ENCODE peak calls at places on chromosome 18, in eight cellular contexts. One of them, this sample, is unnamed.

GRCh38 chr18:46434629-46435028 is 222.4 kb downstream of the LOXHD1 start:
- DNase-seq in GM13976: no peak
- DNase-seq in astrocyte of the spinal cord: no peak
- DNase-seq in psoas muscle: no peak
- DNase-seq in adrenal gland: no peak
- DNase-seq in MCF 10A: no peak
- DNase-seq in AG09319: no peak
- DNase-seq in GM12864: no peak
- DNase-seq in this sample: no peak

GRCh38 chr18:57909620-57910019 is 106.5 kb upstream of the ATP8B1 start:
- DNase-seq in GM13976: no peak
- DNase-seq in astrocyte of the spinal cord: peak; percentile 28
- DNase-seq in psoas muscle: no peak
- DNase-seq in adrenal gland: no peak
- DNase-seq in MCF 10A: peak; percentile 91
- DNase-seq in AG09319: no peak
- DNase-seq in GM12864: no peak
- DNase-seq in this sample: no peak

GRCh38 chr18:76914796-76915195 is 92.4 kb downstream of the ZNF236 start:
- DNase-seq in GM13976: no peak
- DNase-seq in astrocyte of the spinal cord: no peak
- DNase-seq in psoas muscle: no peak
- DNase-seq in adrenal gland: no peak
- DNase-seq in MCF 10A: no peak
- DNase-seq in AG09319: no peak
- DNase-seq in GM12864: no peak
- DNase-seq in this sample: no peak

GRCh38 chr18:70288171-70288850 is 534 bp upstream of the SOCS6 start:
- DNase-seq in GM13976: peak; percentile 67
- DNase-seq in astrocyte of the spinal cord: peak; percentile 44
- DNase-seq in psoas muscle: peak; percentile 71
- DNase-seq in adrenal gland: peak; percentile 57
- DNase-seq in MCF 10A: peak; percentile 30
- DNase-seq in AG09319: no peak
- DNase-seq in GM12864: no peak
- DNase-seq in this sample: peak; percentile 71

GRCh38 chr18:47912343-47912742 is 18.1 kb downstream of the SMAD2 start:
- DNase-seq in GM13976: no peak
- DNase-seq in astrocyte of the spinal cord: no peak
- DNase-seq in psoas muscle: no peak
- DNase-seq in adrenal gland: no peak
- DNase-seq in MCF 10A: no peak
- DNase-seq in AG09319: no peak
- DNase-seq in GM12864: no peak
- DNase-seq in this sample: no peak

GRCh38 chr18:46169464-46169941 is 65.3 kb downstream of the HAUS1 start:
- DNase-seq in GM13976: no peak
- DNase-seq in astrocyte of the spinal cord: peak; percentile 78
- DNase-seq in psoas muscle: no peak
- DNase-seq in adrenal gland: peak; percentile 52
- DNase-seq in MCF 10A: peak; percentile 59
- DNase-seq in AG09319: no peak
- DNase-seq in GM12864: no peak
- DNase-seq in this sample: no peak

GRCh38 chr18:39618265-39619003 is 2052.8 kb upstream of the CELF4 start:
- DNase-seq in GM13976: no peak
- DNase-seq in astrocyte of the spinal cord: no peak
- DNase-seq in psoas muscle: no peak
- DNase-seq in adrenal gland: no peak
- DNase-seq in MCF 10A: no peak
- DNase-seq in AG09319: no peak
- DNase-seq in GM12864: no peak
- DNase-seq in this sample: no peak

GRCh38 chr18:24370120-24370519 is 27.5 kb downstream of the OSBPL1A start:
- DNase-seq in GM13976: no peak
- DNase-seq in astrocyte of the spinal cord: no peak
- DNase-seq in psoas muscle: no peak
- DNase-seq in adrenal gland: no peak
- DNase-seq in MCF 10A: no peak
- DNase-seq in AG09319: no peak
- DNase-seq in GM12864: no peak
- DNase-seq in this sample: no peak

GRCh38 chr18:21264651-21265050 is 22.6 kb downstream of the GREB1L start:
- DNase-seq in GM13976: no peak
- DNase-seq in astrocyte of the spinal cord: peak; percentile 12
- DNase-seq in psoas muscle: no peak
- DNase-seq in adrenal gland: no peak
- DNase-seq in MCF 10A: peak; percentile 39
- DNase-seq in AG09319: no peak
- DNase-seq in GM12864: no peak
- DNase-seq in this sample: no peak

GRCh38 chr18:55251186-55251995 is 292.1 kb upstream of the CCDC68 start:
- DNase-seq in GM13976: no peak
- DNase-seq in astrocyte of the spinal cord: peak; percentile 47
- DNase-seq in psoas muscle: no peak
- DNase-seq in adrenal gland: no peak
- DNase-seq in MCF 10A: no peak
- DNase-seq in AG09319: no peak
- DNase-seq in GM12864: no peak
- DNase-seq in this sample: no peak

GRCh38 chr18:76687271-76688006 is 134.9 kb upstream of the ZNF236 start:
- DNase-seq in GM13976: peak; percentile 55
- DNase-seq in astrocyte of the spinal cord: peak; percentile 56
- DNase-seq in psoas muscle: no peak
- DNase-seq in adrenal gland: peak; percentile 27
- DNase-seq in MCF 10A: peak; percentile 42
- DNase-seq in AG09319: no peak
- DNase-seq in GM12864: no peak
- DNase-seq in this sample: peak; percentile 44

GRCh38 chr18:54983041-54983686 is 23.9 kb upstream of the CCDC68 start:
- DNase-seq in GM13976: peak; percentile 51
- DNase-seq in astrocyte of the spinal cord: peak; percentile 75
- DNase-seq in psoas muscle: no peak
- DNase-seq in adrenal gland: no peak
- DNase-seq in MCF 10A: peak; percentile 73
- DNase-seq in AG09319: peak; percentile 34
- DNase-seq in GM12864: peak; percentile 10
- DNase-seq in this sample: peak; percentile 42

GRCh38 chr18:45785015-45785597 is 40.4 kb upstream of the SIGLEC15 start:
- DNase-seq in GM13976: no peak
- DNase-seq in astrocyte of the spinal cord: peak; percentile 50
- DNase-seq in psoas muscle: no peak
- DNase-seq in adrenal gland: peak; percentile 28
- DNase-seq in MCF 10A: no peak
- DNase-seq in AG09319: no peak
- DNase-seq in GM12864: no peak
- DNase-seq in this sample: no peak

GRCh38 chr18:35215026-35215425 is 25.8 kb upstream of the ZNF397 start:
- DNase-seq in GM13976: no peak
- DNase-seq in astrocyte of the spinal cord: no peak
- DNase-seq in psoas muscle: no peak
- DNase-seq in adrenal gland: no peak
- DNase-seq in MCF 10A: no peak
- DNase-seq in AG09319: no peak
- DNase-seq in GM12864: no peak
- DNase-seq in this sample: no peak

GRCh38 chr18:37495354-37495753 is 70.2 kb downstream of the CELF4 start:
- DNase-seq in GM13976: no peak
- DNase-seq in astrocyte of the spinal cord: no peak
- DNase-seq in psoas muscle: no peak
- DNase-seq in adrenal gland: no peak
- DNase-seq in MCF 10A: no peak
- DNase-seq in AG09319: no peak
- DNase-seq in GM12864: no peak
- DNase-seq in this sample: no peak

GRCh38 chr18:73235491-73235890 is 367.7 kb upstream of the NETO1 start:
- DNase-seq in GM13976: peak; percentile 34
- DNase-seq in astrocyte of the spinal cord: peak; percentile 96
- DNase-seq in psoas muscle: no peak
- DNase-seq in adrenal gland: no peak
- DNase-seq in MCF 10A: peak; percentile 87
- DNase-seq in AG09319: peak; percentile 31
- DNase-seq in GM12864: no peak
- DNase-seq in this sample: peak; percentile 12

GRCh38 chr18:58367425-58368140 is 261.3 kb downstream of the ALPK2 start:
- DNase-seq in GM13976: no peak
- DNase-seq in astrocyte of the spinal cord: no peak
- DNase-seq in psoas muscle: no peak
- DNase-seq in adrenal gland: no peak
- DNase-seq in MCF 10A: no peak
- DNase-seq in AG09319: no peak
- DNase-seq in GM12864: peak; percentile 35
- DNase-seq in this sample: no peak

GRCh38 chr18:79597176-79598045 is 82.2 kb upstream of the CTDP1 start:
- DNase-seq in GM13976: no peak
- DNase-seq in astrocyte of the spinal cord: no peak
- DNase-seq in psoas muscle: peak; percentile 33
- DNase-seq in adrenal gland: no peak
- DNase-seq in MCF 10A: no peak
- DNase-seq in AG09319: no peak
- DNase-seq in GM12864: no peak
- DNase-seq in this sample: no peak

GRCh38 chr18:38933910-38934510 is 1368.4 kb upstream of the CELF4 start:
- DNase-seq in GM13976: no peak
- DNase-seq in astrocyte of the spinal cord: no peak
- DNase-seq in psoas muscle: no peak
- DNase-seq in adrenal gland: no peak
- DNase-seq in MCF 10A: no peak
- DNase-seq in AG09319: no peak
- DNase-seq in GM12864: no peak
- DNase-seq in this sample: no peak

GRCh38 chr18:78741381-78742340 is 238.0 kb upstream of the SALL3 start:
- DNase-seq in GM13976: no peak
- DNase-seq in astrocyte of the spinal cord: no peak
- DNase-seq in psoas muscle: no peak
- DNase-seq in adrenal gland: no peak
- DNase-seq in MCF 10A: no peak
- DNase-seq in AG09319: no peak
- DNase-seq in GM12864: no peak
- DNase-seq in this sample: no peak

DNA sequence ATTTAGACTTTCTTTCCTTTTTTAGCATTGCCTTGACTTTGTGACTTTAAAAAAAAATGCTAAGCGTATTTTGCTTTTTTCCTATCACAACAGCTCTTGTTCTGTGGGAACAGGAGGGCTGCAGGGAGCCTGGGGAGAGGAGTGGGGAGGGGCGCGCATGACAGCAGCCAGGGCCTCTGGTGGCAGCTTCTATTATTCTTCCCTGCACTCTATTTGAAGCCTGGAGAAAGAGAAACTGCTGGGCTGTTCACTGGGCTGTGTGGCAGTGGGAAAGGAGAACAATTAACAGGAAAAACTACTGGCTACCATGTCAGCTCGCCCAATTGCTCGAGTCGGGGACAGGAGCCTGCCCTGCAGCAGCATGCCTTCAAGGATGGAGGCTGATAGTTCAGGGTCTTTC is 119.0 kb upstream of the ZBTB14 start:
- DNase-seq in GM13976: no peak
- DNase-seq in astrocyte of the spinal cord: no peak
- DNase-seq in psoas muscle: no peak
- DNase-seq in adrenal gland: no peak
- DNase-seq in MCF 10A: no peak
- DNase-seq in AG09319: no peak
- DNase-seq in GM12864: no peak
- DNase-seq in this sample: no peak
- TF ChIP-seq CTCF in GM13976: no peak
- TF ChIP-seq CTCF in astrocyte of the spinal cord: no peak
- TF ChIP-seq CTCF in psoas muscle: no peak
- TF ChIP-seq CTCF in adrenal gland: no peak
- TF ChIP-seq CTCF in MCF 10A: no peak
- TF ChIP-seq CTCF in AG09319: no peak
- TF ChIP-seq CTCF in GM12864: no peak
- TF ChIP-seq CTCF in this sample: no peak

GRCh38 chr18:8196238-8196637 is 413.0 kb upstream of the RAB12 start:
- DNase-seq in GM13976: no peak
- DNase-seq in astrocyte of the spinal cord: no peak
- DNase-seq in psoas muscle: no peak
- DNase-seq in adrenal gland: no peak
- DNase-seq in MCF 10A: no peak
- DNase-seq in AG09319: no peak
- DNase-seq in GM12864: no peak
- DNase-seq in this sample: no peak
- TF ChIP-seq CTCF in GM13976: no peak
- TF ChIP-seq CTCF in astrocyte of the spinal cord: no peak
- TF ChIP-seq CTCF in psoas muscle: no peak
- TF ChIP-seq CTCF in adrenal gland: no peak
- TF ChIP-seq CTCF in MCF 10A: no peak
- TF ChIP-seq CTCF in AG09319: no peak
- TF ChIP-seq CTCF in GM12864: no peak
- TF ChIP-seq CTCF in this sample: no peak

DNA sequence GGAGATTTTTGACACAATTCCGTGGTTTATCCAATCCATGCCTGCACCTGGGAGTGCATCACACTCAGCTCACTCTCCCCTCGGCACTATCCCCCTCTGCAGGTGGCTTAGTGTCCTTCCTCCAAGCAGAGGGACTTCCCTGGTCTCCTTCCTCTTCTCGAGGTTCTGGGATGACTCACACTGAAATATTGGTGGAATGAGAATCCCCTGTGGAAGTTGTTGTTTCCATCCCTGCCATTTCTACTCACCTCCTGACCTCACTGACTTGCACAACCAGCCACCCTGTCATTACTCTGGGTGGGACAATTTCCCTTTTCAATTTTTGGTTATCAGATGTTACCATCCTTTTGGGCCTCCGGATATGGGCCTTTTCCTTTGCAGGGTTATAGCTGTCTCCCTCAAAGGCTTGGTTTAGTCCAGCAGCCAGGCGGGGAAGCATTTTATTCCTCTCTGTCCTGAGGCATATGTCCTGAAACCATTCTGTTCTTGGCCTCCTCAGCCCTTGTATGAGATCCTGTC is 59.9 kb downstream of the PTPRM start:
- DNase-seq in GM13976: no peak
- DNase-seq in astrocyte of the spinal cord: peak; percentile 62
- DNase-seq in psoas muscle: no peak
- DNase-seq in adrenal gland: no peak
- DNase-seq in MCF 10A: peak; percentile 85
- DNase-seq in AG09319: no peak
- DNase-seq in GM12864: no peak
- DNase-seq in this sample: no peak
- TF ChIP-seq CTCF in GM13976: no peak
- TF ChIP-seq CTCF in astrocyte of the spinal cord: peak; percentile 37
- TF ChIP-seq CTCF in psoas muscle: no peak
- TF ChIP-seq CTCF in adrenal gland: no peak
- TF ChIP-seq CTCF in MCF 10A: no peak
- TF ChIP-seq CTCF in AG09319: peak; percentile 13
- TF ChIP-seq CTCF in GM12864: no peak
- TF ChIP-seq CTCF in this sample: no peak

DNA sequence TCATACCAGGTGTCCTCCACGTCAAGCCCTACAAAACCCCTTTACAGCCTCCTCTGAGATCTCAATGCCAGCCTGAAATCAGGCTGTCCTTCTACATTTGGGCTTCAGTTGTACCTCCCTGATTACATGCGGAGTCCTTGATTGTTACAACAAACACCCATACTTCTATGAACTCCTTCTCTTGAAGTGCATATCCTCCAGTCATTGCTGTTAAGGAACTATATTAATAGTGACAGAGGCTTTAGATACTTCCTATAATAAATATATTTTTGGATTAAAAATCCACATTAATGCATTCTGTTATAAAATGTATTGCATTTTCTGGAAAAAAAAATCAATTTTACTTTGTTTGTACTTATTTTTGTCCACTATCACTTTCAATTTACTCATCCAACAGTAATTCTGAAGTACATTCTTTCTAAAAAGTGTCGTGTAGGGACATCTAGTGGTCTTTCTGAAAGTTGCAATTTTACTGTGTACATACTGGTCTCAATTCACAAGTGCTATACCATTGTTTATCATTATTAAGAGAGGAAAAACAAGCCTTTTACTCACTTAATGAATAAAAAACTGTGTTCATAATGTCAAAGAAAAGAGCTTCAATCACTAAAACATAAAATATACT is 316.4 kb downstream of the DSEL start:
- DNase-seq in GM13976: peak; percentile 38
- DNase-seq in astrocyte of the spinal cord: peak; percentile 73
- DNase-seq in psoas muscle: no peak
- DNase-seq in adrenal gland: no peak
- DNase-seq in MCF 10A: peak; percentile 65
- DNase-seq in AG09319: peak; percentile 14
- DNase-seq in GM12864: peak; percentile 30
- DNase-seq in this sample: peak; percentile 26
- TF ChIP-seq CTCF in GM13976: peak; percentile 33
- TF ChIP-seq CTCF in astrocyte of the spinal cord: peak; percentile 51
- TF ChIP-seq CTCF in psoas muscle: peak; percentile 58
- TF ChIP-seq CTCF in adrenal gland: peak; percentile 72
- TF ChIP-seq CTCF in MCF 10A: peak; percentile 53
- TF ChIP-seq CTCF in AG09319: peak; percentile 53
- TF ChIP-seq CTCF in GM12864: peak; percentile 54
- TF ChIP-seq CTCF in this sample: peak; percentile 31